ENCODE peak calls at places on chromosomes 13 and 19, in seven cellular contexts. L is mammary epithelial cell; U is breast epithelium; Y is ascending aorta; A is esophagus muscularis mucosa; O is CD8-positive, alpha-beta T cell; S is effector memory CD4-positive, alpha-beta T cell. G is an unnamed sample.

GRCh38 chr13:62837895-62838294 is 1422.2 kb upstream of the PCDH20 start:
- DNase-seq in L (no peak), U (no peak), Y (no peak), A (no peak), O (no peak), S (no peak), G (no peak)

GRCh38 chr19:35099155-35099896 is 16.3 kb upstream of the FXYD3 start:
- DNase-seq in L (no peak), U (no peak), Y (no peak), A (no peak), O (no peak), S (no peak), G (no peak)

GRCh38 chr13:99331881-99332293 is 24.7 kb upstream of the GPR183 start:
- DNase-seq in L (peak), U (no peak), Y (no peak), A (peak), O (no peak), S (no peak), G (no peak)

GRCh38 chr19:711224-711623 is 2.5 kb downstream of the PALM start:
- DNase-seq in L (no peak), U (no peak), Y (no peak), A (no peak), O (no peak), S (no peak), G (no peak)

GRCh38 chr19:4889034-4889825 is 13.5 kb downstream of the ARRDC5 start:
- DNase-seq in L (peak), U (peak), Y (no peak), A (no peak), O (no peak), S (no peak), G (no peak)

GRCh38 chr19:3382460-3383100 is 16.2 kb downstream of the NFIC start:
- DNase-seq in L (no peak), U (no peak), Y (no peak), A (no peak), O (no peak), S (no peak), G (no peak)

GRCh38 chr19:1469936-1470863 is 8.8 kb downstream of the C19orf25 start:
- DNase-seq in L (no peak), U (peak), Y (no peak), A (no peak), O (peak), S (peak), G (peak)

GRCh38 chr13:75704942-75705320 is 68.8 kb downstream of the LMO7 start:
- DNase-seq in L (peak), U (peak), Y (no peak), A (no peak), O (no peak), S (no peak), G (no peak)

GRCh38 chr19:33879818-33880575 is 83.3 kb downstream of the KCTD15 start:
- DNase-seq in L (no peak), U (no peak), Y (no peak), A (no peak), O (no peak), S (no peak), G (no peak)

GRCh38 chr13:110307697-110308376 is 753 bp downstream of the COL4A2 start:
- DNase-seq in L (peak), U (peak), Y (no peak), A (no peak), O (no peak), S (no peak), G (no peak)

GRCh38 chr13:72970956-72971355 is 87.8 kb upstream of the KLF5 start:
- DNase-seq in L (peak), U (no peak), Y (no peak), A (no peak), O (no peak), S (no peak), G (no peak)

GRCh38 chr13:97758317-97758716 is 195.2 kb upstream of the IPO5 start:
- DNase-seq in L (no peak), U (no peak), Y (no peak), A (peak), O (no peak), S (no peak), G (no peak)

GRCh38 chr19:18290250-18291018 is 9.0 kb upstream of the JUND start:
- DNase-seq in L (no peak), U (no peak), Y (peak), A (no peak), O (peak), S (peak), G (peak)

GRCh38 chr19:9986787-9987281 is 23.5 kb downstream of the COL5A3 start:
- DNase-seq in L (no peak), U (peak), Y (no peak), A (no peak), O (no peak), S (no peak), G (no peak)

GRCh38 chr13:27523345-27524073 is 73.1 kb upstream of the MTIF3 start:
- DNase-seq in L (no peak), U (no peak), Y (no peak), A (peak), O (no peak), S (no peak), G (no peak)

GRCh38 chr13:76020421-76020955 is 384.4 kb downstream of the LMO7 start:
- DNase-seq in L (no peak), U (no peak), Y (no peak), A (no peak), O (no peak), S (no peak), G (no peak)

DNA sequence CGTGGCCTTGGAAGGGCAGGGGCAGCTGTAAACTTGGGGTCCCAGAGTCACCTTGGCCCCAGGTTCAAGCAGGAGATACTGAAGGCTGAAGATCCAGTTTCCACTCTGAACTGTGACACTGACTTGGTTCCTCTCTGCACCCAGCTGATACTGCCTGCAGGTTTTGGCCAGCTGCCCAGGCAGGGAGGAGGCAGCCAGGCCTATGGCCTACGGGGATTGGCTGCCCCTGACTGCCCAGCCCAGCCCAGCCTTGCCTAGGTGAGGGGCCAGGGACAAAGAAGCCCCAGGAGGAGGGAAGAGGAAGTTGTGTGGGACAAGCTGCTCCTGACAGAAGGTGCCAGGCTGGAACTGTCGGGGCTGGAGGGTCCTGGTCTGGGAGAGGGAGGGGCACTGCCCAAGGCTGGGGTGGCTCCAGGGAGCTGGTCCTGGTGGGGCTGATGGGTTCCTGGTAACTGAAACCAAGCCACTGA is 51.7 kb upstream of the CYP4F8 start:
- DNase-seq in L (peak), U (no peak), Y (no peak), A (no peak), O (no peak), S (no peak), G (no peak)
- H3K4me3 ChIP-seq in L (no peak), U (no peak), Y (no peak), A (no peak), O (no peak), S (no peak), G (no peak)

GRCh38 chr19:38180071-38180470 is 44.0 kb downstream of the DPF1 start:
- DNase-seq in L (no peak), U (no peak), Y (no peak), A (no peak), O (no peak), S (no peak), G (no peak)

GRCh38 chr19:38172001-38172400 is 52.0 kb downstream of the DPF1 start:
- DNase-seq in L (no peak), U (no peak), Y (peak), A (no peak), O (no peak), S (no peak), G (no peak)

GRCh38 chr19:38173324-38174041 is 50.5 kb downstream of the DPF1 start:
- DNase-seq in L (peak), U (peak), Y (peak), A (no peak), O (no peak), S (no peak), G (no peak)

DNA sequence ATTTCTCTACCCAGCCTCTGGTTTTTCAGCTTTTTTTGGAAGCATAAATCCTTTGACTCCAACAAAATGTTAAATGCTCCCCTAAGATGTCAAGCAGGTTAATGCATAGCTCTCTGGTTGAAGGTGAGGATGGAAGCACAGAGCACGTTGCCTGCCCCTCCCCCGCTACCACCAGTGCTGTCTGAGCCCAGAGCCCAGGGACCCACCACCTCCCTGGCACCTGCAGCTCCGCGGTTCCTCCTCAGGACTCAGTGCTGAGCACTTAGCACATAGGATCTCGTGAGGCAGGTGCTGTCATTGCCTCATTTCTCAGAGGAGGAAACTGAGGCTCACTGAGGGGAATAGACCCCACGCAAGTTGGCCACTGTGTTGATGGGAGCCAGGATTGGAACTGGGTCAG is 48.6 kb downstream of the DPF1 start:
- DNase-seq in L (no peak), U (no peak), Y (no peak), A (no peak), O (no peak), S (no peak), G (no peak)
- H3K27ac ChIP-seq in L (no peak), U (no peak), Y (no peak), A (no peak), O (no peak), S (no peak), G (no peak)

GRCh38 chr19:47448360-47448727 is 23.3 kb downstream of the SLC8A2 start:
- DNase-seq in L (no peak), U (no peak), Y (no peak), A (no peak), O (no peak), S (no peak), G (no peak)
- H3K4me3 ChIP-seq in L (no peak), U (no peak), Y (no peak), A (no peak), O (no peak), S (no peak), G (no peak)

GRCh38 chr19:16324384-16325160 is at the start of gene KLF2:
- DNase-seq in L (peak), U (peak), Y (peak), A (peak), O (peak), S (peak), G (peak)
- H3K27ac ChIP-seq in L (peak), U (peak), Y (peak), A (peak), O (peak), S (peak), G (peak)